ENCODE peak calls at places on chromosome 19, in ten cellular contexts. V is NB4; N is NCI-H1436; G is dorsolateral prefrontal cortex; L is caudate nucleus; O is activated CD4-positive, alpha-beta T cell treated with anti-CD3 and anti-CD28 coated beads, Interleukin-2, amount 50 U/mL, for 1 hour; Y is stimulated activated CD4-positive, alpha-beta T cell treated with anti-CD3 and anti-CD28 coated beads, Interleukin-2, amount 100 ng/mL, for 48 hours; E is HepG2; D is Peyer's patch; T is epithelial cell of proximal tubule. H is an unnamed sample.

GRCh38 chr19:34734601-34735103 is 609 bp downstream of the ZNF181 start:
- DNase-seq in V (no peak), N (no peak), G (no peak), L (no peak), O (no peak), Y (no peak), E (no peak), D (no peak), T (no peak), H (peak; percentile 48)

GRCh38 chr19:41626877-41627276 is at the start of gene CEACAM4:
- DNase-seq in V (peak; percentile 35), N (no peak), G (no peak), L (no peak), O (no peak), Y (no peak), E (no peak), D (no peak), T (no peak), H (no peak)

GRCh38 chr19:44554641-44555246 is 25.3 kb upstream of the CEACAM20 start:
- DNase-seq in V (no peak), N (no peak), G (no peak), L (no peak), O (no peak), Y (no peak), E (no peak), D (no peak), T (no peak), H (no peak)

GRCh38 chr19:53849237-53849676 is 18.4 kb upstream of the MYADM start:
- DNase-seq in V (peak; percentile 55), N (no peak), G (no peak), L (no peak), O (no peak), Y (no peak), E (no peak), D (no peak), T (no peak), H (no peak)

GRCh38 chr19:56108447-56109195 is 12.5 kb downstream of the ZNF787 start:
- DNase-seq in V (no peak), N (no peak), G (peak; percentile 28), L (no peak), O (no peak), Y (no peak), E (no peak), D (no peak), T (no peak), H (no peak)

GRCh38 chr19:39736088-39736487 is 1.7 kb downstream of the CLC start:
- DNase-seq in V (peak; percentile 18), N (no peak), G (no peak), L (no peak), O (no peak), Y (no peak), E (no peak), D (no peak), T (no peak), H (no peak)

GRCh38 chr19:3665681-3666544 is 34.4 kb downstream of the PIP5K1C start:
- DNase-seq in V (peak; percentile 34), N (no peak), G (peak; percentile 84), L (peak; percentile 40), O (peak; percentile 75), Y (peak; percentile 79), E (peak; percentile 13), D (peak; percentile 71), T (no peak), H (peak; percentile 73)

GRCh38 chr19:46704379-46705076 is 12.4 kb downstream of the PRKD2 start:
- DNase-seq in V (peak; percentile 88), N (peak; percentile 4), G (peak; percentile 29), L (no peak), O (peak; percentile 93), Y (peak; percentile 96), E (peak; percentile 29), D (peak; percentile 82), T (no peak), H (peak; percentile 88)

GRCh38 chr19:11256189-11256588 is 6.1 kb downstream of the DOCK6 start:
- DNase-seq in V (no peak), N (no peak), G (no peak), L (no peak), O (no peak), Y (no peak), E (no peak), D (no peak), T (no peak), H (no peak)

GRCh38 chr19:11227201-11227886 is 12.1 kb upstream of the ANGPTL8 start:
- DNase-seq in V (peak; percentile 53), N (peak; percentile 7), G (no peak), L (no peak), O (no peak), Y (no peak), E (peak; percentile 27), D (no peak), T (no peak), H (peak; percentile 28)

GRCh38 chr19:11191273-11191755 is 6.0 kb downstream of the KANK2 start:
- DNase-seq in V (no peak), N (no peak), G (no peak), L (no peak), O (no peak), Y (no peak), E (no peak), D (no peak), T (no peak), H (peak; percentile 58)

GRCh38 chr19:48970139-48970766 is 5.1 kb downstream of the FTL start:
- DNase-seq in V (peak; percentile 3), N (no peak), G (no peak), L (no peak), O (no peak), Y (no peak), E (no peak), D (no peak), T (no peak), H (no peak)

GRCh38 chr19:10052602-10053360 is 33.3 kb upstream of the SHFL start:
- DNase-seq in V (no peak), N (no peak), G (no peak), L (no peak), O (no peak), Y (no peak), E (no peak), D (no peak), T (no peak), H (no peak)

GRCh38 chr19:18274776-18275356 is 614 bp upstream of the IQCN start:
- DNase-seq in V (peak; percentile 92), N (no peak), G (peak; percentile 58), L (peak; percentile 6), O (no peak), Y (no peak), E (peak; percentile 82), D (no peak), T (no peak), H (peak; percentile 92)

GRCh38 chr19:30498707-30499106 is 126.5 kb downstream of the ZNF536 start:
- DNase-seq in V (no peak), N (no peak), G (no peak), L (no peak), O (no peak), Y (no peak), E (no peak), D (no peak), T (no peak), H (no peak)

GRCh38 chr19:49387936-49388372 is at the start of gene KASH5:
- DNase-seq in V (no peak), N (no peak), G (peak; percentile 62), L (no peak), O (peak; percentile 77), Y (peak; percentile 73), E (no peak), D (peak; percentile 82), T (no peak), H (peak; percentile 74)

GRCh38 chr19:12890787-12891552 is at the start of gene GCDH:
- DNase-seq in V (peak; percentile 99), N (peak; percentile 99), G (peak; percentile 99), L (peak; percentile 87), O (peak; percentile 95), Y (peak; percentile 87), E (peak; percentile 99), D (peak; percentile 96), T (peak; percentile 92), H (peak; percentile 98)

GRCh38 chr19:40687525-40688016 is 2.9 kb downstream of the NUMBL start:
- DNase-seq in V (no peak), N (no peak), G (peak; percentile 54), L (no peak), O (no peak), Y (no peak), E (no peak), D (peak; percentile 88), T (no peak), H (peak; percentile 76)

GRCh38 chr19:51799311-51799997 is 4.5 kb downstream of the FPR3 start:
- DNase-seq in V (peak; percentile 79), N (no peak), G (no peak), L (no peak), O (no peak), Y (no peak), E (peak; percentile 35), D (peak; percentile 35), T (no peak), H (peak; percentile 46)

GRCh38 chr19:37389234-37389633 is 18.3 kb downstream of the ZNF527 start:
- DNase-seq in V (no peak), N (no peak), G (no peak), L (no peak), O (no peak), Y (no peak), E (no peak), D (no peak), T (no peak), H (no peak)

GRCh38 chr19:4713384-4713951 is 10.2 kb downstream of the DPP9 start:
- DNase-seq in V (no peak), N (no peak), G (peak; percentile 65), L (no peak), O (no peak), Y (no peak), E (no peak), D (no peak), T (peak; percentile 47), H (peak; percentile 95)

GRCh38 chr19:4375164-4375619 is 25.2 kb downstream of the SH3GL1 start:
- DNase-seq in V (no peak), N (no peak), G (no peak), L (no peak), O (no peak), Y (no peak), E (peak; percentile 75), D (no peak), T (no peak), H (peak; percentile 80)

GRCh38 chr19:33394006-33394722 is 20.7 kb downstream of the CEBPG start:
- DNase-seq in V (peak; percentile 83), N (no peak), G (no peak), L (no peak), O (no peak), Y (no peak), E (peak; percentile 55), D (no peak), T (no peak), H (no peak)

GRCh38 chr19:33490041-33490451 is 31.5 kb downstream of the PEPD start:
- DNase-seq in V (no peak), N (no peak), G (no peak), L (no peak), O (no peak), Y (no peak), E (no peak), D (no peak), T (no peak), H (no peak)

GRCh38 chr19:43625918-43626579 is 6.6 kb upstream of the ZNF428 start:
- DNase-seq in V (peak; percentile 73), N (no peak), G (no peak), L (no peak), O (no peak), Y (peak; percentile 24), E (no peak), D (no peak), T (no peak), H (peak; percentile 35)

H was measured in colonic mucosa.